ENCODE peak calls at places on chromosomes 2 and 18, in five cellular contexts. H is H1, T is K562, A is HepG2, R is GM12878. Q is an unnamed sample.

GRCh38 chr2:215796160-215796559 is 217.2 kb downstream of the MREG start:
- DNase-seq in H (no peak), T (no peak), A (no peak), R (no peak), Q (no peak)

GRCh38 chr2:58634653-58635347 is 393.7 kb upstream of the FANCL start:
- DNase-seq in H (peak; percentile 27), T (no peak), A (no peak), R (no peak), Q (peak; percentile 47)

GRCh38 chr18:3012306-3012919 is 531 bp downstream of the LPIN2 start:
- DNase-seq in H (no peak), T (peak; percentile 83), A (no peak), R (no peak), Q (no peak)

GRCh38 chr2:208064220-208064951 is 39.1 kb upstream of the PLEKHM3 start:
- DNase-seq in H (no peak), T (peak; percentile 40), A (peak; percentile 15), R (peak; percentile 67), Q (no peak)

GRCh38 chr2:225582355-225583116 is 183.0 kb downstream of the NYAP2 start:
- DNase-seq in H (no peak), T (no peak), A (no peak), R (no peak), Q (no peak)

GRCh38 chr2:182611009-182611408 is 105.0 kb upstream of the DNAJC10 start:
- DNase-seq in H (peak; percentile 19), T (no peak), A (no peak), R (no peak), Q (no peak)

GRCh38 chr2:131543385-131543891 is 15.8 kb downstream of the CCDC74A start:
- DNase-seq in H (no peak), T (peak; percentile 8), A (no peak), R (no peak), Q (no peak)

GRCh38 chr2:208097801-208098200 is 26.5 kb downstream of the CRYGD start:
- DNase-seq in H (no peak), T (no peak), A (no peak), R (no peak), Q (no peak)

GRCh38 chr2:241041557-241042158 is 43.2 kb downstream of the SNED1 start:
- DNase-seq in H (no peak), T (no peak), A (no peak), R (peak; percentile 86), Q (no peak)

GRCh38 chr2:117980381-117980780 is 33.5 kb downstream of the CCDC93 start:
- DNase-seq in H (no peak), T (no peak), A (no peak), R (no peak), Q (no peak)

GRCh38 chr2:159489476-159489875 is 126.9 kb downstream of the BAZ2B start:
- DNase-seq in H (no peak), T (no peak), A (no peak), R (no peak), Q (no peak)

GRCh38 chr2:135074216-135074615 is 22.1 kb downstream of the RAB3GAP1 start:
- DNase-seq in H (no peak), T (no peak), A (no peak), R (no peak), Q (no peak)

GRCh38 chr2:120474486-120474885 is 128.6 kb downstream of the INHBB start:
- DNase-seq in H (no peak), T (no peak), A (no peak), R (no peak), Q (no peak)

GRCh38 chr2:40754912-40755311 is 303.0 kb upstream of the SLC8A1 start:
- DNase-seq in H (no peak), T (no peak), A (no peak), R (no peak), Q (no peak)

GRCh38 chr2:191582355-191582754 is 95.6 kb upstream of the NABP1 start:
- DNase-seq in H (no peak), T (no peak), A (peak; percentile 44), R (no peak), Q (no peak)

GRCh38 chr2:131055169-131056065 is 37.8 kb downstream of the FAM168B start:
- DNase-seq in H (no peak), T (no peak), A (no peak), R (no peak), Q (no peak)

GRCh38 chr2:218319813-218320360 is 27.6 kb upstream of the TMBIM1 start:
- DNase-seq in H (no peak), T (no peak), A (no peak), R (no peak), Q (no peak)

GRCh38 chr2:127597046-127597983 is 48.6 kb upstream of the GPR17 start:
- DNase-seq in H (no peak), T (no peak), A (no peak), R (no peak), Q (no peak)

GRCh38 chr2:140454717-140455116 is 1674.5 kb upstream of the NXPH2 start:
- DNase-seq in H (no peak), T (no peak), A (no peak), R (no peak), Q (peak; percentile 27)

GRCh38 chr2:84492571-84492970 is 23.7 kb upstream of the DNAH6 start:
- DNase-seq in H (no peak), T (no peak), A (no peak), R (no peak), Q (no peak)

GRCh38 chr2:241855245-241855887 is 3.3 kb downstream of the PDCD1 start:
- DNase-seq in H (no peak), T (no peak), A (no peak), R (no peak), Q (no peak)

GRCh38 chr2:64923385-64923710 is 65.9 kb upstream of the SLC1A4 start:
- DNase-seq in H (no peak), T (no peak), A (no peak), R (no peak), Q (no peak)

GRCh38 chr18:45222200-45222599 is 393.1 kb upstream of the SLC14A2 start:
- DNase-seq in H (no peak), T (no peak), A (no peak), R (no peak), Q (no peak)

GRCh38 chr2:226953206-226953605 is 117.4 kb downstream of the RHBDD1 start:
- DNase-seq in H (no peak), T (no peak), A (no peak), R (no peak), Q (no peak)

GRCh38 chr2:46876741-46877384 is 38.7 kb downstream of the MCFD2 start:
- DNase-seq in H (no peak), T (peak; percentile 54), A (peak; percentile 67), R (no peak), Q (peak; percentile 83)

GRCh38 chr2:34401186-34401585 is 802.1 kb upstream of the FAM98A start:
- DNase-seq in H (no peak), T (no peak), A (no peak), R (no peak), Q (no peak)

GRCh38 chr18:23281626-23282436 is 146.5 kb downstream of the CABLES1 start:
- DNase-seq in H (no peak), T (no peak), A (no peak), R (no peak), Q (peak; percentile 35)

GRCh38 chr18:79919089-79919488 is 32.4 kb downstream of the SLC66A2 start:
- DNase-seq in H (no peak), T (no peak), A (no peak), R (no peak), Q (no peak)

GRCh38 chr2:111703759-111704158 is 180.2 kb downstream of the ANAPC1 start:
- DNase-seq in H (no peak), T (no peak), A (no peak), R (no peak), Q (no peak)

GRCh38 chr18:57107141-57107832 is 39.6 kb upstream of the BOD1L2 start:
- DNase-seq in H (no peak), T (peak; percentile 32), A (peak; percentile 11), R (no peak), Q (no peak)
- TF ChIP-seq ZNF274 in H (no peak), T (no peak), A (no peak), R (no peak), Q (no peak)

DNA sequence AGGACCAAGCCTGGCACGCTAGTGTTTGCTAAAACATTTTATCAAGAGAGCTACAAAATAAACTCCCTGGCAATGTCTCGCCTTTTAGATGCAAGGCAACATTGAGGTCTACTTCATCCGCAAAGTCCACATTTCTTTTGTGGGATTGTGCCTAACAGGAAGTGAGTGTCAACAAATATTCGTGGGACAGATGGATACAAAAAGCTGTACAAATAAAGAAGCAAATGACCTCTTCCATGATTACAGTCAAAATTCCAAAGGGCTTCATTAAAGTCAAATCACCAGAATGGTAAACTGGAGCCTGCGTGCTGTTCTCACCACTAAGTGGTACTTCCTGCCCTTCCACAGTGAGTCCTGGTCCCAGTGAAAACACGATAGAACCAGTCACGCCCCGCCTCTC is 40.4 kb downstream of the L3MBTL4 start:
- DNase-seq in H (no peak), T (no peak), A (peak; percentile 60), R (no peak), Q (no peak)
- TF ChIP-seq CEBPB in H (no peak), T (no peak), A (no peak), R (no peak), Q (no peak)

GRCh38 chr2:147098946-147099345 is 745.9 kb upstream of the ACVR2A start:
- DNase-seq in H (no peak), T (no peak), A (no peak), R (no peak), Q (no peak)
- TF ChIP-seq ZNF274 in H (no peak), T (no peak), A (no peak), R (no peak), Q (no peak)

GRCh38 chr2:2798337-2798736 is 467.3 kb upstream of the MYT1L start:
- DNase-seq in H (no peak), T (no peak), A (no peak), R (no peak), Q (no peak)
- TF ChIP-seq CEBPB in H (no peak), T (no peak), A (no peak), R (no peak), Q (no peak)

GRCh38 chr2:102024410-102024809 is 32.6 kb downstream of the IL1R2 start:
- DNase-seq in H (no peak), T (no peak), A (no peak), R (no peak), Q (no peak)

GRCh38 chr2:102022884-102023539 is 31.3 kb downstream of the IL1R2 start:
- DNase-seq in H (no peak), T (no peak), A (no peak), R (no peak), Q (no peak)

GRCh38 chr2:102025583-102026267 is 34.0 kb downstream of the IL1R2 start:
- DNase-seq in H (no peak), T (no peak), A (no peak), R (peak; percentile 84), Q (no peak)

GRCh38 chr2:102027036-102027702 is 35.4 kb downstream of the IL1R2 start:
- DNase-seq in H (no peak), T (no peak), A (no peak), R (no peak), Q (no peak)

DNA sequence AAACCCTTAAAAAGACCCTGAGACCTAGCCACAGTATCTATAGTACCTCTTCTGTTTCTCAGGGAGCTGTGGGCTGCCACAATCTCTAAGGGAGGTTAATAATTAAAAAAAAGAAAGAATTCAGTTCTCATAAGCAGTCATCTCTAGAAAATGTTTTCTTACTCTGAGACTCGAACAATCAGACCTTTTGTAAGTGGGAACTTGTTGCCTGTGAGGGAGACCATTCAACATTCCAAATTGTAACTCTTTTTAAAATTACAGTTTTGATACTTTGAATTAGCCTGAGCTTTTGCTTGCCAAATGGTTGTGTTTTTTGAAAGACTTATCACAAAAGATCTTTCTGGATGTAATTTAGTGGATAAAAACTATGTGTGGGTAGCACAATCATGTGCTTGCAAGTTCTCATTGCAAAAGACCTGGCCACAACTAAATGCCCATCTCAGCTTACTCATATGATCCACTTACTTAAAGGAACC is 33.3 kb downstream of the IL1R2 start:
- DNase-seq in H (no peak), T (no peak), A (peak; percentile 80), R (peak; percentile 55), Q (no peak)
- TF ChIP-seq ZNF274 in H (no peak), T (no peak), A (no peak), R (no peak), Q (no peak)